ENCODE peak calls at places on chromosome 12, in six cellular contexts. One of them, this sample, is unnamed.

GRCh38 chr12:6363330-6364036 is 11.9 kb downstream of the SCNN1A start:
- DNase-seq in NCI-H524: no peak
- DNase-seq in neural crest cell: no peak
- DNase-seq in glutamatergic neuron: no peak
- DNase-seq in uterus: peak
- DNase-seq in AG10803: peak
- DNase-seq in this sample: peak

GRCh38 chr12:21305666-21306065 is 29.1 kb downstream of the SLCO1A2 start:
- DNase-seq in NCI-H524: no peak
- DNase-seq in neural crest cell: no peak
- DNase-seq in glutamatergic neuron: no peak
- DNase-seq in uterus: no peak
- DNase-seq in AG10803: no peak
- DNase-seq in this sample: no peak

GRCh38 chr12:52946797-52947547 is 1.9 kb upstream of the KRT18 start:
- DNase-seq in NCI-H524: no peak
- DNase-seq in neural crest cell: no peak
- DNase-seq in glutamatergic neuron: no peak
- DNase-seq in uterus: no peak
- DNase-seq in AG10803: no peak
- DNase-seq in this sample: no peak

GRCh38 chr12:4720637-4720995 is 416 bp downstream of the GALNT8 start:
- DNase-seq in NCI-H524: no peak
- DNase-seq in neural crest cell: no peak
- DNase-seq in glutamatergic neuron: no peak
- DNase-seq in uterus: no peak
- DNase-seq in AG10803: no peak
- DNase-seq in this sample: no peak

GRCh38 chr12:83136421-83136820 is 449.7 kb downstream of the TMTC2 start:
- DNase-seq in NCI-H524: no peak
- DNase-seq in neural crest cell: no peak
- DNase-seq in glutamatergic neuron: no peak
- DNase-seq in uterus: no peak
- DNase-seq in AG10803: no peak
- DNase-seq in this sample: no peak

GRCh38 chr12:17342381-17342961 is 736.5 kb upstream of the LMO3 start:
- DNase-seq in NCI-H524: no peak
- DNase-seq in neural crest cell: no peak
- DNase-seq in glutamatergic neuron: no peak
- DNase-seq in uterus: no peak
- DNase-seq in AG10803: no peak
- DNase-seq in this sample: no peak

GRCh38 chr12:32051511-32052299 is 54.9 kb upstream of the BICD1 start:
- DNase-seq in NCI-H524: no peak
- DNase-seq in neural crest cell: no peak
- DNase-seq in glutamatergic neuron: no peak
- DNase-seq in uterus: no peak
- DNase-seq in AG10803: peak
- DNase-seq in this sample: no peak

GRCh38 chr12:14849664-14850063 is 6.3 kb upstream of the ART4 start:
- DNase-seq in NCI-H524: no peak
- DNase-seq in neural crest cell: no peak
- DNase-seq in glutamatergic neuron: no peak
- DNase-seq in uterus: no peak
- DNase-seq in AG10803: peak
- DNase-seq in this sample: no peak

GRCh38 chr12:72863671-72864070 is 591.5 kb downstream of the TRHDE start:
- DNase-seq in NCI-H524: no peak
- DNase-seq in neural crest cell: no peak
- DNase-seq in glutamatergic neuron: no peak
- DNase-seq in uterus: no peak
- DNase-seq in AG10803: no peak
- DNase-seq in this sample: no peak

GRCh38 chr12:67804168-67804567 is 155.6 kb downstream of the DYRK2 start:
- DNase-seq in NCI-H524: no peak
- DNase-seq in neural crest cell: no peak
- DNase-seq in glutamatergic neuron: no peak
- DNase-seq in uterus: no peak
- DNase-seq in AG10803: no peak
- DNase-seq in this sample: no peak

GRCh38 chr12:64680235-64680634 is 69.9 kb downstream of the RASSF3 start:
- DNase-seq in NCI-H524: no peak
- DNase-seq in neural crest cell: no peak
- DNase-seq in glutamatergic neuron: no peak
- DNase-seq in uterus: no peak
- DNase-seq in AG10803: no peak
- DNase-seq in this sample: no peak

GRCh38 chr12:28189774-28190320 is 409 bp upstream of the CCDC91 start:
- DNase-seq in NCI-H524: no peak
- DNase-seq in neural crest cell: no peak
- DNase-seq in glutamatergic neuron: no peak
- DNase-seq in uterus: no peak
- DNase-seq in AG10803: no peak
- DNase-seq in this sample: no peak

GRCh38 chr12:88600272-88600671 is 20.0 kb upstream of the KITLG start:
- DNase-seq in NCI-H524: no peak
- DNase-seq in neural crest cell: no peak
- DNase-seq in glutamatergic neuron: no peak
- DNase-seq in uterus: no peak
- DNase-seq in AG10803: peak
- DNase-seq in this sample: no peak

GRCh38 chr12:43723134-43723533 is 35.5 kb downstream of the PUS7L start:
- DNase-seq in NCI-H524: no peak
- DNase-seq in neural crest cell: no peak
- DNase-seq in glutamatergic neuron: no peak
- DNase-seq in uterus: no peak
- DNase-seq in AG10803: no peak
- DNase-seq in this sample: no peak

GRCh38 chr12:51896236-51896635 is 8.3 kb downstream of the ANKRD33 start:
- DNase-seq in NCI-H524: no peak
- DNase-seq in neural crest cell: no peak
- DNase-seq in glutamatergic neuron: no peak
- DNase-seq in uterus: no peak
- DNase-seq in AG10803: no peak
- DNase-seq in this sample: no peak

GRCh38 chr12:11812558-11813421 is 163.3 kb downstream of the ETV6 start:
- DNase-seq in NCI-H524: no peak
- DNase-seq in neural crest cell: peak
- DNase-seq in glutamatergic neuron: peak
- DNase-seq in uterus: no peak
- DNase-seq in AG10803: peak
- DNase-seq in this sample: peak

GRCh38 chr12:13864081-13864673 is 117.2 kb downstream of the GRIN2B start:
- DNase-seq in NCI-H524: peak
- DNase-seq in neural crest cell: peak
- DNase-seq in glutamatergic neuron: peak
- DNase-seq in uterus: peak
- DNase-seq in AG10803: peak
- DNase-seq in this sample: peak

GRCh38 chr12:53170245-53170644 is 10.3 kb upstream of the ZNF740 start:
- DNase-seq in NCI-H524: no peak
- DNase-seq in neural crest cell: no peak
- DNase-seq in glutamatergic neuron: no peak
- DNase-seq in uterus: peak
- DNase-seq in AG10803: no peak
- DNase-seq in this sample: no peak

GRCh38 chr12:131454418-131455217 is 256.3 kb upstream of the SFSWAP start:
- DNase-seq in NCI-H524: peak
- DNase-seq in neural crest cell: peak
- DNase-seq in glutamatergic neuron: peak
- DNase-seq in uterus: no peak
- DNase-seq in AG10803: peak
- DNase-seq in this sample: peak

GRCh38 chr12:57090924-57091632 is 2.2 kb downstream of the NAB2 start:
- DNase-seq in NCI-H524: no peak
- DNase-seq in neural crest cell: no peak
- DNase-seq in glutamatergic neuron: no peak
- DNase-seq in uterus: no peak
- DNase-seq in AG10803: peak
- DNase-seq in this sample: no peak

GRCh38 chr12:114226241-114226928 is 179.6 kb downstream of the TBX5 start:
- DNase-seq in NCI-H524: no peak
- DNase-seq in neural crest cell: no peak
- DNase-seq in glutamatergic neuron: no peak
- DNase-seq in uterus: no peak
- DNase-seq in AG10803: no peak
- DNase-seq in this sample: peak

GRCh38 chr12:27257104-27257848 is 13.2 kb downstream of the STK38L start:
- DNase-seq in NCI-H524: no peak
- DNase-seq in neural crest cell: no peak
- DNase-seq in glutamatergic neuron: no peak
- DNase-seq in uterus: no peak
- DNase-seq in AG10803: peak
- DNase-seq in this sample: no peak

GRCh38 chr12:71393625-71394024 is 46.0 kb upstream of the LGR5 start:
- DNase-seq in NCI-H524: no peak
- DNase-seq in neural crest cell: no peak
- DNase-seq in glutamatergic neuron: no peak
- DNase-seq in uterus: no peak
- DNase-seq in AG10803: no peak
- DNase-seq in this sample: no peak

GRCh38 chr12:122980192-122981035 is at the start of gene ARL6IP4:
- DNase-seq in NCI-H524: peak
- DNase-seq in neural crest cell: peak
- DNase-seq in glutamatergic neuron: peak
- DNase-seq in uterus: peak
- DNase-seq in AG10803: peak
- DNase-seq in this sample: peak

This sample was measured in WTC11.